ENCODE peak calls at places on chromosomes 6 and 20, in five cellular contexts. One of them, this sample, is unnamed. For H3K4me1, the result is how much of the 10 kb centered on the place peaks cover.

GRCh38 chr6:158211273-158212055 is 43.3 kb downstream of the GTF2H5 start:
- DNase-seq in CD4-positive, alpha-beta memory T cell: no peak
- DNase-seq in heart left ventricle: no peak
- DNase-seq in mammary epithelial cell: peak
- DNase-seq in mesenchymal stem cell: no peak
- DNase-seq in this sample: no peak

GRCh38 chr6:4506806-4507205 is 269.4 kb upstream of the CDYL start:
- DNase-seq in CD4-positive, alpha-beta memory T cell: no peak
- DNase-seq in heart left ventricle: no peak
- DNase-seq in mammary epithelial cell: no peak
- DNase-seq in mesenchymal stem cell: no peak
- DNase-seq in this sample: no peak

GRCh38 chr6:92124126-92124525 is 1295.2 kb downstream of the EPHA7 start:
- DNase-seq in CD4-positive, alpha-beta memory T cell: no peak
- DNase-seq in heart left ventricle: no peak
- DNase-seq in mammary epithelial cell: no peak
- DNase-seq in mesenchymal stem cell: peak
- DNase-seq in this sample: no peak

GRCh38 chr6:52993461-52993860 is 1.6 kb downstream of the GSTA4 start:
- DNase-seq in CD4-positive, alpha-beta memory T cell: no peak
- DNase-seq in heart left ventricle: no peak
- DNase-seq in mammary epithelial cell: no peak
- DNase-seq in mesenchymal stem cell: peak
- DNase-seq in this sample: no peak

GRCh38 chr20:10065154-10065833 is 30.5 kb downstream of the ANKEF1 start:
- DNase-seq in CD4-positive, alpha-beta memory T cell: no peak
- DNase-seq in heart left ventricle: no peak
- DNase-seq in mammary epithelial cell: peak
- DNase-seq in mesenchymal stem cell: peak
- DNase-seq in this sample: no peak

GRCh38 chr6:2264932-2265331 is 19.5 kb upstream of the GMDS start:
- DNase-seq in CD4-positive, alpha-beta memory T cell: no peak
- DNase-seq in heart left ventricle: no peak
- DNase-seq in mammary epithelial cell: peak
- DNase-seq in mesenchymal stem cell: peak
- DNase-seq in this sample: no peak

GRCh38 chr6:39416728-39417127 is 94.2 kb upstream of the KCNK16 start:
- DNase-seq in CD4-positive, alpha-beta memory T cell: no peak
- DNase-seq in heart left ventricle: no peak
- DNase-seq in mammary epithelial cell: peak
- DNase-seq in mesenchymal stem cell: peak
- DNase-seq in this sample: peak

GRCh38 chr6:128605961-128606360 is 85.6 kb upstream of the PTPRK start:
- DNase-seq in CD4-positive, alpha-beta memory T cell: no peak
- DNase-seq in heart left ventricle: no peak
- DNase-seq in mammary epithelial cell: peak
- DNase-seq in mesenchymal stem cell: no peak
- DNase-seq in this sample: no peak

GRCh38 chr6:33160728-33161323 is 31.4 kb downstream of the COL11A2 start:
- DNase-seq in CD4-positive, alpha-beta memory T cell: no peak
- DNase-seq in heart left ventricle: no peak
- DNase-seq in mammary epithelial cell: peak
- DNase-seq in mesenchymal stem cell: peak
- DNase-seq in this sample: peak

GRCh38 chr20:19314619-19315018 is 102.2 kb downstream of the SLC24A3 start:
- DNase-seq in CD4-positive, alpha-beta memory T cell: no peak
- DNase-seq in heart left ventricle: no peak
- DNase-seq in mammary epithelial cell: peak
- DNase-seq in mesenchymal stem cell: no peak
- DNase-seq in this sample: no peak

GRCh38 chr20:44187054-44187762 is at the start of gene JPH2:
- DNase-seq in CD4-positive, alpha-beta memory T cell: no peak
- DNase-seq in heart left ventricle: peak
- DNase-seq in mammary epithelial cell: peak
- DNase-seq in mesenchymal stem cell: peak
- DNase-seq in this sample: no peak

GRCh38 chr20:63696311-63696627 is 183 bp upstream of the TNFRSF6B start:
- DNase-seq in CD4-positive, alpha-beta memory T cell: peak
- DNase-seq in heart left ventricle: peak
- DNase-seq in mammary epithelial cell: peak
- DNase-seq in mesenchymal stem cell: no peak
- DNase-seq in this sample: no peak

GRCh38 chr6:105324386-105325000 is 78.4 kb downstream of the PREP start:
- DNase-seq in CD4-positive, alpha-beta memory T cell: no peak
- DNase-seq in heart left ventricle: no peak
- DNase-seq in mammary epithelial cell: peak
- DNase-seq in mesenchymal stem cell: no peak
- DNase-seq in this sample: peak

GRCh38 chr6:130575971-130576370 is 210.2 kb downstream of the TMEM200A start:
- DNase-seq in CD4-positive, alpha-beta memory T cell: peak
- DNase-seq in heart left ventricle: no peak
- DNase-seq in mammary epithelial cell: no peak
- DNase-seq in mesenchymal stem cell: no peak
- DNase-seq in this sample: no peak

GRCh38 chr6:161631676-161632194 is 357.9 kb upstream of the AGPAT4 start:
- DNase-seq in CD4-positive, alpha-beta memory T cell: no peak
- DNase-seq in heart left ventricle: no peak
- DNase-seq in mammary epithelial cell: no peak
- DNase-seq in mesenchymal stem cell: no peak
- DNase-seq in this sample: peak

GRCh38 chr6:131980791-131981623 is 29.8 kb upstream of the CCN2 start:
- DNase-seq in CD4-positive, alpha-beta memory T cell: no peak
- DNase-seq in heart left ventricle: no peak
- DNase-seq in mammary epithelial cell: no peak
- DNase-seq in mesenchymal stem cell: no peak
- DNase-seq in this sample: no peak

GRCh38 chr20:25039697-25040437 is 18.1 kb downstream of the ACSS1 start:
- DNase-seq in CD4-positive, alpha-beta memory T cell: no peak
- DNase-seq in heart left ventricle: peak
- DNase-seq in mammary epithelial cell: peak
- DNase-seq in mesenchymal stem cell: peak
- DNase-seq in this sample: no peak

GRCh38 chr6:135419162-135419561 is 78.4 kb downstream of the AHI1 start:
- DNase-seq in CD4-positive, alpha-beta memory T cell: no peak
- DNase-seq in heart left ventricle: no peak
- DNase-seq in mammary epithelial cell: no peak
- DNase-seq in mesenchymal stem cell: no peak
- DNase-seq in this sample: no peak

GRCh38 chr6:104182811-104183210 is 676.9 kb downstream of the HACE1 start:
- DNase-seq in CD4-positive, alpha-beta memory T cell: no peak
- DNase-seq in heart left ventricle: no peak
- DNase-seq in mammary epithelial cell: peak
- DNase-seq in mesenchymal stem cell: peak
- DNase-seq in this sample: no peak

GRCh38 chr20:52959125-52959524 is 13.0 kb upstream of the TSHZ2 start:
- DNase-seq in CD4-positive, alpha-beta memory T cell: no peak
- DNase-seq in heart left ventricle: no peak
- DNase-seq in mammary epithelial cell: no peak
- DNase-seq in mesenchymal stem cell: peak
- DNase-seq in this sample: peak

GRCh38 chr6:89311853-89312531 is 3.1 kb downstream of the GABRR2 start:
- DNase-seq in CD4-positive, alpha-beta memory T cell: no peak
- DNase-seq in heart left ventricle: peak
- DNase-seq in mammary epithelial cell: no peak
- DNase-seq in mesenchymal stem cell: peak
- DNase-seq in this sample: peak

GRCh38 chr6:1311400-1312192 is at the start of gene FOXQ1:
- DNase-seq in CD4-positive, alpha-beta memory T cell: no peak
- DNase-seq in heart left ventricle: no peak
- DNase-seq in mammary epithelial cell: peak
- DNase-seq in mesenchymal stem cell: peak
- DNase-seq in this sample: peak

GRCh38 chr6:35718911-35719381 is 17.9 kb upstream of the ARMC12 start:
- DNase-seq in CD4-positive, alpha-beta memory T cell: no peak
- DNase-seq in heart left ventricle: no peak
- DNase-seq in mammary epithelial cell: no peak
- DNase-seq in mesenchymal stem cell: peak
- DNase-seq in this sample: no peak

GRCh38 chr6:62043079-62043478 is 242.9 kb downstream of the KHDRBS2 start:
- DNase-seq in CD4-positive, alpha-beta memory T cell: no peak
- DNase-seq in heart left ventricle: no peak
- DNase-seq in mammary epithelial cell: no peak
- DNase-seq in mesenchymal stem cell: no peak
- DNase-seq in this sample: no peak

GRCh38 chr20:51542033-51542893 is at the start of gene NFATC2:
- DNase-seq in CD4-positive, alpha-beta memory T cell: peak
- DNase-seq in heart left ventricle: peak
- DNase-seq in mammary epithelial cell: no peak
- DNase-seq in mesenchymal stem cell: no peak
- DNase-seq in this sample: no peak

GRCh38 chr6:31826793-31827285 is 699 bp upstream of the HSPA1B start:
- DNase-seq in CD4-positive, alpha-beta memory T cell: no peak
- DNase-seq in heart left ventricle: peak
- DNase-seq in mammary epithelial cell: no peak
- DNase-seq in mesenchymal stem cell: no peak
- DNase-seq in this sample: peak

GRCh38 chr6:75281643-75282042 is 2.9 kb downstream of the TMEM30A start:
- DNase-seq in CD4-positive, alpha-beta memory T cell: no peak
- DNase-seq in heart left ventricle: no peak
- DNase-seq in mammary epithelial cell: no peak
- DNase-seq in mesenchymal stem cell: no peak
- DNase-seq in this sample: no peak
- H3K4me1 ChIP-seq in CD4-positive, alpha-beta memory T cell: half or more
- H3K4me1 ChIP-seq in heart left ventricle: half or more
- H3K4me1 ChIP-seq in mammary epithelial cell: under half
- H3K4me1 ChIP-seq in mesenchymal stem cell: under half
- H3K4me1 ChIP-seq in this sample: under half

GRCh38 chr20:48739395-48740268 is 88.2 kb downstream of the PREX1 start:
- DNase-seq in CD4-positive, alpha-beta memory T cell: peak
- DNase-seq in heart left ventricle: no peak
- DNase-seq in mammary epithelial cell: no peak
- DNase-seq in mesenchymal stem cell: no peak
- DNase-seq in this sample: no peak

GRCh38 chr20:48738094-48738398 is 89.8 kb downstream of the PREX1 start:
- DNase-seq in CD4-positive, alpha-beta memory T cell: no peak
- DNase-seq in heart left ventricle: no peak
- DNase-seq in mammary epithelial cell: no peak
- DNase-seq in mesenchymal stem cell: no peak
- DNase-seq in this sample: no peak

GRCh38 chr20:48740269-48740603 is 87.6 kb downstream of the PREX1 start:
- DNase-seq in CD4-positive, alpha-beta memory T cell: no peak
- DNase-seq in heart left ventricle: no peak
- DNase-seq in mammary epithelial cell: no peak
- DNase-seq in mesenchymal stem cell: no peak
- DNase-seq in this sample: no peak

GRCh38 chr20:48737463-48738093 is 90.2 kb downstream of the PREX1 start:
- DNase-seq in CD4-positive, alpha-beta memory T cell: no peak
- DNase-seq in heart left ventricle: no peak
- DNase-seq in mammary epithelial cell: no peak
- DNase-seq in mesenchymal stem cell: no peak
- DNase-seq in this sample: no peak

DNA sequence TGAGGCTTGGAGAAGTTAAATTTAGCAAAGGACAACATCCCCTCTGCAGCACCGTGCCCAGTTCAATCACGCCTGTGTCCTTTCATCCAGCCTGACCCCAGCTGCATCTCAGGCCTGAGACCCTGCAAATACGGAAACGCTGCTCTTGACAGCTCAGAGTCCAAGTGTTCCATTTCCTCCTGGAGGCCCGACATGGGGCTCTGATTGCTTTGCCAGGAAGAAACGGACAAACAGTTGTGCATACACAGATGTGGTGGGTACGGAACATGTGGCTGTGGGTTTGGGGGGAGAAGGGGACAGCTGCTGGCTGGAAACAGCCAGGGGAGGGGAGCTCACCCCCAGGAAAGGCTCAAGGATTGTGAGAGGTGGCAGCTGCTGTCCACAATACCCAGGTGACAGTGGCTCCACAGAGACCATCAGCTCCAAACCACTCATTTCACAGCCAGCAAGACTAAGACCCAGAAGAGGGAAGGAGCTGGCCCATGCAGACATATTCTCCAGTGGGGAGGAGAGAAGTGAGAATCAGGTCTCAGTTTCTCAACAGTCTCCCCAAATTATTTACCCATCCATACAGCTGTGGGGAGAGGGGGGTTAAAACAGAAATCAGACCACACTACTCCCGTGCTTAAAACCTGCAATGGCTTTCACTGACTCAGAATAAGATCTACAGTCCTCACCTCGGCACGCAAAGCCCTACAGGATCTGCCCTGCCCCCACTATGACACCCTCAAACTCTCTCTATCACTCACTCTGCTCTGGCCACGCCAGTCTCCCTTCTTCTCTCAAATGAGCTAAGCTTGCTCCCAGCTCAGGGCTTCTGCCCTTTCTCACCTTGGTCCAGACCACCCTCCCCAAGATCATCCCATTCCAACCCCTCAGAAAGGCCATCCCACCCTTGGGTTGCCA is 89.1 kb downstream of the PREX1 start:
- DNase-seq in CD4-positive, alpha-beta memory T cell: peak
- DNase-seq in heart left ventricle: no peak
- DNase-seq in mammary epithelial cell: no peak
- DNase-seq in mesenchymal stem cell: no peak
- DNase-seq in this sample: no peak
- H3K4me1 ChIP-seq in CD4-positive, alpha-beta memory T cell: half or more
- H3K4me1 ChIP-seq in heart left ventricle: under half
- H3K4me1 ChIP-seq in mammary epithelial cell: under half
- H3K4me1 ChIP-seq in mesenchymal stem cell: under half
- H3K4me1 ChIP-seq in this sample: under half

GRCh38 chr20:37882961-37883712 is 19.8 kb upstream of the VSTM2L start:
- DNase-seq in CD4-positive, alpha-beta memory T cell: no peak
- DNase-seq in heart left ventricle: no peak
- DNase-seq in mammary epithelial cell: no peak
- DNase-seq in mesenchymal stem cell: no peak
- DNase-seq in this sample: no peak
- H3K4me1 ChIP-seq in CD4-positive, alpha-beta memory T cell: under half
- H3K4me1 ChIP-seq in heart left ventricle: half or more
- H3K4me1 ChIP-seq in mammary epithelial cell: under half
- H3K4me1 ChIP-seq in mesenchymal stem cell: under half
- H3K4me1 ChIP-seq in this sample: under half

GRCh38 chr6:106614592-106615301 is 14.6 kb downstream of the RTN4IP1 start:
- DNase-seq in CD4-positive, alpha-beta memory T cell: no peak
- DNase-seq in heart left ventricle: no peak
- DNase-seq in mammary epithelial cell: no peak
- DNase-seq in mesenchymal stem cell: no peak
- DNase-seq in this sample: no peak

GRCh38 chr6:106614131-106614530 is 15.2 kb downstream of the RTN4IP1 start:
- DNase-seq in CD4-positive, alpha-beta memory T cell: no peak
- DNase-seq in heart left ventricle: no peak
- DNase-seq in mammary epithelial cell: no peak
- DNase-seq in mesenchymal stem cell: no peak
- DNase-seq in this sample: no peak

GRCh38 chr6:106612956-106613516 is 16.3 kb downstream of the RTN4IP1 start:
- DNase-seq in CD4-positive, alpha-beta memory T cell: no peak
- DNase-seq in heart left ventricle: no peak
- DNase-seq in mammary epithelial cell: no peak
- DNase-seq in mesenchymal stem cell: no peak
- DNase-seq in this sample: no peak

GRCh38 chr6:106611030-106611429 is 18.3 kb downstream of the RTN4IP1 start:
- DNase-seq in CD4-positive, alpha-beta memory T cell: no peak
- DNase-seq in heart left ventricle: no peak
- DNase-seq in mammary epithelial cell: no peak
- DNase-seq in mesenchymal stem cell: no peak
- DNase-seq in this sample: no peak

DNA sequence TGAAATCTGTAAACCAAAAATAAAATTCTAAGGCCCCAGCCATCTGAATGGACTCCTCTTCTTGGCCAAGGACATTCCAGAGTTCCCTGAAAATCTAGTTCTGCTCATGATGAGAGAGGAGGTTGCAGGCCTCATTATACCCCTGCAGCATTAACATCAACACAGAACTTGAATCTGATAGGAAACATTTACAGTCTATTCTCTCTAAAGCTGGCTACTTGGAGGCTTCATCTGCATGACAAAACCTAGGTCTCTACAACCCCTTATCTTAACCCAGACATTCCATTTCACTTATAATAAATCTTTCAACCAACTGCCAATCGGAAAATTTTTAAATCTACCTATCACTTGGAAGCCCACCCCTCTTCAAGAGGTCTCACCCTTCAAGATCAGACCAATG is 15.7 kb downstream of the RTN4IP1 start:
- DNase-seq in CD4-positive, alpha-beta memory T cell: no peak
- DNase-seq in heart left ventricle: no peak
- DNase-seq in mammary epithelial cell: no peak
- DNase-seq in mesenchymal stem cell: no peak
- DNase-seq in this sample: no peak
- H3K4me1 ChIP-seq in CD4-positive, alpha-beta memory T cell: under half
- H3K4me1 ChIP-seq in heart left ventricle: under half
- H3K4me1 ChIP-seq in mammary epithelial cell: under half
- H3K4me1 ChIP-seq in mesenchymal stem cell: under half
- H3K4me1 ChIP-seq in this sample: under half